ENCODE peak calls at places on chromosomes 16 and 17, in five cellular contexts. O is HFFc6, B is choroid plexus epithelial cell, W is lower leg skin, Z is endothelial cell of umbilical vein. C is an unnamed sample.

GRCh38 chr17:14813649-14814048 is 451.5 kb downstream of the PMP22 start:
- DNase-seq in O (no peak), B (peak), W (no peak), Z (no peak), C (peak)

GRCh38 chr17:78127888-78128615 is 503 bp downstream of the TMC6 start:
- DNase-seq in O (no peak), B (no peak), W (no peak), Z (no peak), C (peak)

GRCh38 chr17:60641126-60641525 is 36.5 kb upstream of the BCAS3 start:
- DNase-seq in O (peak), B (no peak), W (no peak), Z (no peak), C (no peak)

GRCh38 chr17:59791603-59792457 is 84.4 kb downstream of the VMP1 start:
- DNase-seq in O (no peak), B (peak), W (no peak), Z (peak), C (no peak)

GRCh38 chr16:78147846-78148535 is 48.5 kb downstream of the WWOX start:
- DNase-seq in O (no peak), B (no peak), W (no peak), Z (peak), C (no peak)

GRCh38 chr17:64599187-64599676 is 62.9 kb downstream of the SMURF2 start:
- DNase-seq in O (no peak), B (peak), W (no peak), Z (no peak), C (no peak)

GRCh38 chr16:11877374-11877773 is 26.0 kb upstream of the RSL1D1 start:
- DNase-seq in O (no peak), B (peak), W (no peak), Z (no peak), C (no peak)

GRCh38 chr17:61402978-61403845 is 3.6 kb downstream of the TBX2 start:
- DNase-seq in O (peak), B (peak), W (no peak), Z (no peak), C (no peak)

GRCh38 chr16:77971306-77972131 is 50.8 kb upstream of the CLEC3A start:
- DNase-seq in O (peak), B (peak), W (peak), Z (peak), C (peak)

GRCh38 chr16:73047536-73048291 is at the start of gene ZFHX3:
- DNase-seq in O (peak), B (peak), W (peak), Z (peak), C (peak)

GRCh38 chr16:1535391-1536291 is 2.2 kb downstream of the TMEM204 start:
- DNase-seq in O (peak), B (peak), W (no peak), Z (no peak), C (peak)

GRCh38 chr16:70434489-70435260 is 4.2 kb downstream of the ST3GAL2 start:
- DNase-seq in O (no peak), B (no peak), W (no peak), Z (no peak), C (no peak)

GRCh38 chr17:7650509-7651096 is at the start of gene ATP1B2:
- DNase-seq in O (no peak), B (peak), W (peak), Z (peak), C (peak)

GRCh38 chr17:81331527-81332043 is 36.5 kb upstream of the SLC38A10 start:
- DNase-seq in O (no peak), B (no peak), W (no peak), Z (no peak), C (no peak)

GRCh38 chr16:19168173-19169080 is at the start of gene SYT17:
- DNase-seq in O (no peak), B (no peak), W (no peak), Z (no peak), C (peak)

GRCh38 chr16:88004391-88004790 is 53.2 kb downstream of the BANP start:
- DNase-seq in O (no peak), B (no peak), W (no peak), Z (no peak), C (no peak)

GRCh38 chr17:40857535-40857934 is 9.5 kb downstream of the KRT12 start:
- DNase-seq in O (peak), B (peak), W (no peak), Z (no peak), C (no peak)

GRCh38 chr17:27793168-27793905 is 7.0 kb downstream of the NOS2 start:
- DNase-seq in O (no peak), B (no peak), W (no peak), Z (no peak), C (peak)

GRCh38 chr17:40782450-40782849 is at the start of gene KRT27:
- DNase-seq in O (no peak), B (no peak), W (no peak), Z (no peak), C (no peak)

GRCh38 chr17:15261063-15261817 is 3.9 kb downstream of the PMP22 start:
- DNase-seq in O (peak), B (peak), W (no peak), Z (peak), C (peak)

GRCh38 chr17:59437766-59438165 is 106.3 kb downstream of the YPEL2 start:
- DNase-seq in O (no peak), B (no peak), W (no peak), Z (no peak), C (no peak)

GRCh38 chr16:48576927-48577326 is 33.1 kb downstream of the N4BP1 start:
- DNase-seq in O (no peak), B (no peak), W (no peak), Z (no peak), C (no peak)

GRCh38 chr17:56834380-56835258 is 668 bp downstream of the DGKE start:
- DNase-seq in O (peak), B (peak), W (peak), Z (peak), C (peak)

GRCh38 chr17:64218066-64218465 is 45.0 kb downstream of the TEX2 start:
- DNase-seq in O (no peak), B (no peak), W (no peak), Z (no peak), C (no peak)

GRCh38 chr17:29562615-29563014 is 4.2 kb downstream of the ABHD15 start:
- DNase-seq in O (no peak), B (no peak), W (no peak), Z (no peak), C (no peak)

GRCh38 chr17:47200325-47200663 is 8.9 kb upstream of the MYL4 start:
- DNase-seq in O (no peak), B (no peak), W (no peak), Z (no peak), C (no peak)

GRCh38 chr16:50743575-50744225 is 1.8 kb downstream of the CYLD start:
- DNase-seq in O (no peak), B (no peak), W (no peak), Z (no peak), C (no peak)

GRCh38 chr17:65901394-65901793 is 290.5 kb downstream of the CEP112 start:
- DNase-seq in O (no peak), B (peak), W (no peak), Z (no peak), C (no peak)

GRCh38 chr17:17922198-17922901 is 49.9 kb downstream of the TOM1L2 start:
- DNase-seq in O (no peak), B (peak), W (no peak), Z (no peak), C (peak)

GRCh38 chr16:64865037-64865696 is 256.7 kb downstream of the CDH11 start:
- DNase-seq in O (no peak), B (no peak), W (no peak), Z (no peak), C (peak)

GRCh38 chr17:69012895-69013805 is 47.6 kb downstream of the ABCA9 start:
- DNase-seq in O (no peak), B (peak), W (no peak), Z (peak), C (no peak)

GRCh38 chr17:72962099-72962498 is 130.4 kb downstream of the SLC39A11 start:
- DNase-seq in O (no peak), B (no peak), W (no peak), Z (no peak), C (no peak)

GRCh38 chr16:27803775-27804549 is 254.0 kb downstream of the KATNIP start:
- DNase-seq in O (no peak), B (no peak), W (no peak), Z (no peak), C (no peak)

GRCh38 chr16:1807626-1808025 is 14.1 kb upstream of the IGFALS start:
- DNase-seq in O (no peak), B (no peak), W (no peak), Z (no peak), C (no peak)

GRCh38 chr17:81991684-81992513 is 14.5 kb downstream of the ASPSCR1 start:
- DNase-seq in O (peak), B (peak), W (peak), Z (peak), C (peak)

GRCh38 chr16:27245276-27246231 is 23.0 kb downstream of the NSMCE1 start:
- DNase-seq in O (peak), B (peak), W (peak), Z (no peak), C (no peak)

GRCh38 chr16:12829096-12829888 is 25.6 kb upstream of the CPPED1 start:
- DNase-seq in O (no peak), B (no peak), W (no peak), Z (no peak), C (no peak)

DNA sequence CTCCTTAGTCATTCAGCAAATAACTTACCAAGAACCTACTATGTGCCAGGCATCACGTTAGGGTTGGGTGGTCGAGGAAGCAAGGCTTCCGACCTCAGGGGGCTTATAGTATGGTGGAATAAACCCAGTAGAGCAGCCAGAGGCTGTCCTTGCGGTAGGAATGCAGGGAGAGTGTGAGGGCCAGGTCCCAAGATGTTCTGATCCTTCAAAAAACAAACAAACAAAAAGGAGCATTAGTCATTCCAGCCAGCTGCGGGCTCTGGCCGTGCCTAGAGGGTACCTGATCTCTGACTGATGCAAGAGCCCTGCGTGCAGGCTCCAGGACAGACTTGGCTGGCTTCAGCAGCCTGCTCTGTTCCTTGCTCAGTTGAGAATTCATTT is 18.2 kb downstream of the CYB5D2 start:
- DNase-seq in O (peak), B (peak), W (peak), Z (peak), C (no peak)
- TF ChIP-seq CTCF in O (peak), B (peak), W (no peak), Z (no peak), C (no peak)

DNA sequence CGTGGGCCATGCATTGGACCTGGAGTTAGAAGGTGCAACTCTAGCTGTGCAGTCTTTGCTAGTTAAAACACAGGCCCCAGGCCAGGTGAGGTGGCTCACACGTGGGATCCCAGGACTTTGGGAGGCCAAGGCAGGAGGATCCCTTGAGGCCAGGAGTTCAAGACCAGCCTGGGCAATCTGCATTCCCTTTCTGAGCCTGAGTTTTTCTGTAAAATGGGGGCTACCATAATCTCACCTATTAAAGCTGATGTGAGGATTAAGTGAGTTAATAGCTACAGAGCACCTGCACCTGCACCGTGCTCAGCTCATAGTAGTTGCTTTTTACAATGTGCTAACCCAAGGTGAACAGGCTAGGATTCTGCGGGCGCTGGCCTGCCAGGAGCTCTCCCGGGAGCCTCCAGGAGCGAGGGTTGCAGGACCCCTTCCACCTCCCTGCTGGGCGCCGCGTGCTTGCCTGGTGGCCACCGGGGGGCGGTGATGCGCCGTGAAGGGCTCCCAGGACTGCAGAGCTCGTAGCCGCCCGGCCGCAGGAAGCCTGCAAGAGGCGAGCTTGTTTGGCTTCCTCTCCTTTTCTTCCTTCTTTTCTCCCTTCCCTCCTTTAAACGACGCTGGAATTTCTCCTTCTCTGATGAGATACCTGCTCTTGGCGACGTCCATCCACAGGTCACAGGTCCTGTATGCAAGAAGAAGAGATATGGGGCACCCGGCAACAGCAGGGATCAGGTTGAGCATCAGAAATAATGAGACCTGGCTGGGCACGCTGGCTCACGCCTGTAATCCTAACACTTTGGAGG is 51.3 kb downstream of the ZFP90 start:
- DNase-seq in O (peak), B (peak), W (no peak), Z (peak), C (peak)
- TF ChIP-seq CTCF in O (peak), B (peak), W (no peak), Z (peak), C (peak)

GRCh38 chr17:43830510-43831145 is 2.3 kb downstream of the MPP3 start:
- DNase-seq in O (no peak), B (no peak), W (no peak), Z (no peak), C (no peak)

GRCh38 chr17:43832976-43833829 is at the start of gene MPP3:
- DNase-seq in O (peak), B (peak), W (no peak), Z (peak), C (peak)

GRCh38 chr17:43831633-43832032 is 1.3 kb downstream of the MPP3 start:
- DNase-seq in O (no peak), B (no peak), W (no peak), Z (no peak), C (no peak)

GRCh38 chr17:43834106-43834505 is 1.2 kb upstream of the MPP3 start:
- DNase-seq in O (no peak), B (peak), W (peak), Z (no peak), C (no peak)

GRCh38 chr17:43832168-43832975 is 574 bp downstream of the MPP3 start:
- DNase-seq in O (peak), B (peak), W (no peak), Z (peak), C (peak)
- TF ChIP-seq CTCF in O (peak), B (no peak), W (no peak), Z (no peak), C (no peak)

GRCh38 chr17:16328997-16329396 is 24.3 kb downstream of the CENPV start:
- DNase-seq in O (no peak), B (no peak), W (no peak), Z (peak), C (no peak)
- TF ChIP-seq CTCF in O (peak), B (peak), W (no peak), Z (peak), C (no peak)

GRCh38 chr16:57012353-57012752 is 23.0 kb downstream of the NLRC5 start:
- DNase-seq in O (no peak), B (no peak), W (no peak), Z (no peak), C (no peak)
- TF ChIP-seq CTCF in O (no peak), B (no peak), W (no peak), Z (no peak), C (no peak)

GRCh38 chr17:45836047-45837044 is 8.3 kb upstream of the SPPL2C start:
- DNase-seq in O (no peak), B (no peak), W (no peak), Z (no peak), C (no peak)
- TF ChIP-seq CTCF in O (no peak), B (no peak), W (no peak), Z (no peak), C (no peak)

GRCh38 chr17:43034623-43035293 is 9.7 kb downstream of the RND2 start:
- DNase-seq in O (no peak), B (no peak), W (no peak), Z (no peak), C (no peak)
- TF ChIP-seq CTCF in O (no peak), B (no peak), W (no peak), Z (no peak), C (no peak)

GRCh38 chr17:46193246-46193625 is at the start of gene KANSL1:
- DNase-seq in O (peak), B (peak), W (peak), Z (peak), C (peak)
- TF ChIP-seq CTCF in O (peak), B (peak), W (no peak), Z (peak), C (no peak)

C was measured in nephron progenitor cell.